ENCODE peak calls at places on chromosomes 13 and 19, in five cellular contexts. One of them, this sample, is unnamed.

GRCh38 chr13:40399756-40400155 is 266.7 kb downstream of the FOXO1 start:
- DNase-seq in esophagus squamous epithelium: no peak
- DNase-seq in iPS DF 6.9: no peak
- DNase-seq in neural progenitor cell: no peak
- DNase-seq in activated naive CD8-positive, alpha-beta T cell treated with anti-CD3 and anti-CD28 coated beads, Interleukin-2, amount 50 U/mL, for 24 hours: no peak
- DNase-seq in this sample: no peak

GRCh38 chr19:28221736-28222135 is 991.2 kb downstream of the UQCRFS1 start:
- DNase-seq in esophagus squamous epithelium: no peak
- DNase-seq in iPS DF 6.9: no peak
- DNase-seq in neural progenitor cell: no peak
- DNase-seq in activated naive CD8-positive, alpha-beta T cell treated with anti-CD3 and anti-CD28 coated beads, Interleukin-2, amount 50 U/mL, for 24 hours: no peak
- DNase-seq in this sample: no peak

GRCh38 chr13:29369060-29369743 is 226.3 kb downstream of the SLC7A1 start:
- DNase-seq in esophagus squamous epithelium: no peak
- DNase-seq in iPS DF 6.9: peak
- DNase-seq in neural progenitor cell: peak
- DNase-seq in activated naive CD8-positive, alpha-beta T cell treated with anti-CD3 and anti-CD28 coated beads, Interleukin-2, amount 50 U/mL, for 24 hours: no peak
- DNase-seq in this sample: peak

GRCh38 chr13:27583645-27584044 is 36.7 kb downstream of the LNX2 start:
- DNase-seq in esophagus squamous epithelium: no peak
- DNase-seq in iPS DF 6.9: no peak
- DNase-seq in neural progenitor cell: no peak
- DNase-seq in activated naive CD8-positive, alpha-beta T cell treated with anti-CD3 and anti-CD28 coated beads, Interleukin-2, amount 50 U/mL, for 24 hours: no peak
- DNase-seq in this sample: no peak

GRCh38 chr19:29506619-29506911 is 19.2 kb upstream of the VSTM2B start:
- DNase-seq in esophagus squamous epithelium: no peak
- DNase-seq in iPS DF 6.9: no peak
- DNase-seq in neural progenitor cell: no peak
- DNase-seq in activated naive CD8-positive, alpha-beta T cell treated with anti-CD3 and anti-CD28 coated beads, Interleukin-2, amount 50 U/mL, for 24 hours: no peak
- DNase-seq in this sample: no peak

GRCh38 chr13:84481958-84482357 is 599.7 kb upstream of the SLITRK1 start:
- DNase-seq in esophagus squamous epithelium: no peak
- DNase-seq in iPS DF 6.9: no peak
- DNase-seq in neural progenitor cell: no peak
- DNase-seq in activated naive CD8-positive, alpha-beta T cell treated with anti-CD3 and anti-CD28 coated beads, Interleukin-2, amount 50 U/mL, for 24 hours: no peak
- DNase-seq in this sample: no peak

GRCh38 chr19:16051254-16052025 is 24.9 kb upstream of the TPM4 start:
- DNase-seq in esophagus squamous epithelium: no peak
- DNase-seq in iPS DF 6.9: no peak
- DNase-seq in neural progenitor cell: no peak
- DNase-seq in activated naive CD8-positive, alpha-beta T cell treated with anti-CD3 and anti-CD28 coated beads, Interleukin-2, amount 50 U/mL, for 24 hours: no peak
- DNase-seq in this sample: peak

GRCh38 chr19:19405919-19406877 is 723 bp downstream of the GATAD2A start:
- DNase-seq in esophagus squamous epithelium: no peak
- DNase-seq in iPS DF 6.9: no peak
- DNase-seq in neural progenitor cell: peak
- DNase-seq in activated naive CD8-positive, alpha-beta T cell treated with anti-CD3 and anti-CD28 coated beads, Interleukin-2, amount 50 U/mL, for 24 hours: peak
- DNase-seq in this sample: peak

GRCh38 chr19:33048806-33049676 is 15.6 kb downstream of the RHPN2 start:
- DNase-seq in esophagus squamous epithelium: no peak
- DNase-seq in iPS DF 6.9: no peak
- DNase-seq in neural progenitor cell: no peak
- DNase-seq in activated naive CD8-positive, alpha-beta T cell treated with anti-CD3 and anti-CD28 coated beads, Interleukin-2, amount 50 U/mL, for 24 hours: no peak
- DNase-seq in this sample: no peak

GRCh38 chr19:17654993-17655392 is 33.2 kb downstream of the UNC13A start:
- DNase-seq in esophagus squamous epithelium: no peak
- DNase-seq in iPS DF 6.9: no peak
- DNase-seq in neural progenitor cell: no peak
- DNase-seq in activated naive CD8-positive, alpha-beta T cell treated with anti-CD3 and anti-CD28 coated beads, Interleukin-2, amount 50 U/mL, for 24 hours: peak
- DNase-seq in this sample: no peak

GRCh38 chr19:5484398-5485285 is 29.4 kb downstream of the ZNRF4 start:
- DNase-seq in esophagus squamous epithelium: no peak
- DNase-seq in iPS DF 6.9: no peak
- DNase-seq in neural progenitor cell: peak
- DNase-seq in activated naive CD8-positive, alpha-beta T cell treated with anti-CD3 and anti-CD28 coated beads, Interleukin-2, amount 50 U/mL, for 24 hours: no peak
- DNase-seq in this sample: no peak

GRCh38 chr19:4007836-4008539 is 452 bp downstream of the PIAS4 start:
- DNase-seq in esophagus squamous epithelium: no peak
- DNase-seq in iPS DF 6.9: no peak
- DNase-seq in neural progenitor cell: peak
- DNase-seq in activated naive CD8-positive, alpha-beta T cell treated with anti-CD3 and anti-CD28 coated beads, Interleukin-2, amount 50 U/mL, for 24 hours: peak
- DNase-seq in this sample: peak

GRCh38 chr19:55432355-55432959 is 10.6 kb downstream of the SHISA7 start:
- DNase-seq in esophagus squamous epithelium: no peak
- DNase-seq in iPS DF 6.9: no peak
- DNase-seq in neural progenitor cell: no peak
- DNase-seq in activated naive CD8-positive, alpha-beta T cell treated with anti-CD3 and anti-CD28 coated beads, Interleukin-2, amount 50 U/mL, for 24 hours: no peak
- DNase-seq in this sample: no peak

This sample was measured in erythroblast.